ENCODE peak calls at places on chromosomes 13 and 19, in eight cellular contexts. H is tibial nerve, C is HFF-Myc, V is endothelial cell of umbilical vein, K is left ventricle myocardium inferior, E is psoas muscle, J is AG04449, G is fibroblast of the aortic adventitia. L is an unnamed sample.

GRCh38 chr13:110306960-110307696 is at the start of the genes COL4A1 and COL4A2:
- DNase-seq in H (peak; percentile 77), C (no peak), V (peak; percentile 66), K (peak; percentile 87), E (peak; percentile 83), J (no peak), G (peak; percentile 43), L (peak; percentile 64)

GRCh38 chr19:8445488-8446001 is 770 bp downstream of the HNRNPM start:
- DNase-seq in H (no peak), C (no peak), V (peak; percentile 54), K (peak; percentile 61), E (peak; percentile 58), J (no peak), G (no peak), L (peak; percentile 47)

GRCh38 chr19:7280940-7281666 is 13.1 kb downstream of the INSR start:
- DNase-seq in H (no peak), C (no peak), V (no peak), K (no peak), E (no peak), J (no peak), G (no peak), L (no peak)

GRCh38 chr19:11451327-11451941 is 16.0 kb downstream of the PRKCSH start:
- DNase-seq in H (no peak), C (no peak), V (no peak), K (no peak), E (no peak), J (no peak), G (no peak), L (no peak)

GRCh38 chr19:31589109-31589508 is 239.9 kb upstream of the TSHZ3 start:
- DNase-seq in H (no peak), C (no peak), V (no peak), K (no peak), E (no peak), J (no peak), G (no peak), L (no peak)

GRCh38 chr19:51460164-51460992 is 2.1 kb upstream of the SIGLEC8 start:
- DNase-seq in H (no peak), C (no peak), V (peak; percentile 9), K (no peak), E (no peak), J (no peak), G (peak; percentile 15), L (no peak)

GRCh38 chr13:79392882-79393563 is 13.0 kb downstream of the RBM26 start:
- DNase-seq in H (no peak), C (no peak), V (peak; percentile 58), K (no peak), E (no peak), J (no peak), G (peak; percentile 32), L (no peak)

GRCh38 chr19:39142655-39143054 is 17.1 kb downstream of the PAK4 start:
- DNase-seq in H (no peak), C (no peak), V (no peak), K (no peak), E (no peak), J (no peak), G (no peak), L (no peak)

GRCh38 chr13:26168276-26168814 is 53.8 kb downstream of the RNF6 start:
- DNase-seq in H (no peak), C (no peak), V (no peak), K (no peak), E (no peak), J (peak; percentile 63), G (peak; percentile 39), L (no peak)

GRCh38 chr19:313988-314815 is 23.0 kb upstream of the PLPP2 start:
- DNase-seq in H (no peak), C (no peak), V (no peak), K (no peak), E (no peak), J (no peak), G (no peak), L (no peak)

GRCh38 chr13:63455938-63456337 is 2040.3 kb upstream of the PCDH20 start:
- DNase-seq in H (no peak), C (no peak), V (no peak), K (no peak), E (no peak), J (no peak), G (no peak), L (no peak)
- TF ChIP-seq CTCF in H (no peak), C (no peak), V (peak; percentile 2), K (no peak), E (no peak), J (no peak), G (no peak), L (peak; percentile 40)

DNA sequence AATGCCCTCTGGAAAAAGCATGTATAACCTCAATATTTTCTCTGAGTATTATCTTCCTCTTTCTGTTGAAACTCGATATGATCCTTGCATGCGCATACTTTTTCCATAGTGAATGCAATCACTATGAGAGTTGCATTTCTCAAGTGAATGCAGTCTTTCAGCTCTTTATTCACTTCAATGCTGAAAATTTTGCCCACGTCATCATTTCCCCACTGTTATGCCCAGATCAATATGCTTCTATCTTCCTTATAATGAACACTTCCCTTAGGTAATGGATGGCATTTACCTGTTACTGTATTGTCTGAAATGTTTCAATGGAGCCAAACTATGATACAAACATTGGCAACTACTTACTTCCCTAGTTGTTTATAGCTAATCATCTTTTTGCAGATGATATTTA is 866.6 kb upstream of the SLITRK6 start:
- DNase-seq in H (no peak), C (no peak), V (no peak), K (no peak), E (no peak), J (no peak), G (no peak), L (no peak)
- TF ChIP-seq CTCF in H (no peak), C (no peak), V (no peak), K (no peak), E (no peak), J (no peak), G (no peak), L (no peak)

GRCh38 chr13:38044067-38044466 is 174.5 kb upstream of the TRPC4 start:
- DNase-seq in H (no peak), C (no peak), V (no peak), K (no peak), E (no peak), J (no peak), G (no peak), L (no peak)

GRCh38 chr13:38045278-38046048 is 175.9 kb upstream of the TRPC4 start:
- DNase-seq in H (no peak), C (peak; percentile 17), V (peak; percentile 40), K (no peak), E (no peak), J (no peak), G (peak; percentile 29), L (no peak)

GRCh38 chr13:38042771-38043170 is 173.2 kb upstream of the TRPC4 start:
- DNase-seq in H (no peak), C (no peak), V (no peak), K (no peak), E (no peak), J (peak; percentile 19), G (peak; percentile 5), L (no peak)

GRCh38 chr13:38046049-38046376 is 176.4 kb upstream of the TRPC4 start:
- DNase-seq in H (no peak), C (no peak), V (no peak), K (no peak), E (no peak), J (no peak), G (no peak), L (no peak)
- TF ChIP-seq CTCF in H (no peak), C (no peak), V (no peak), K (no peak), E (no peak), J (no peak), G (no peak), L (no peak)

DNA sequence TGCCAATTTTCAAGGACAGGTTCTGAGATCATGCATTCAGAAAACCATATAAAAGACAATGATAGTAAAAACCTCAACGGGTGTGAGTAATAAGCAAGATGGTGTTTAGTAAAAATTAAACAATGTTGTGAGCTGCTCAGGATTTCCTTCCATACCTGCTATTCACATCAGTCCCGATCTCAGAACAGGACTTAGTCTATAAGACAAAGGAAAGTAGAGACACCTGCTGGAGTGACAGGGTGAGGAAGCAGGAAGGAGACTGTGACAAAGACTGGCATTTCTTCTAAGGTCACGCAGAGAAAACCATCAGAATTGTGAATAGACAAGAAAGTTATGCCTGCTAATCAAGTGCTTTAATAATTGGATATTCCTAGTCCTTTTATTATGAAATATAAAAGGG is 648.0 kb downstream of the DACH1 start:
- DNase-seq in H (no peak), C (no peak), V (peak; percentile 49), K (no peak), E (no peak), J (no peak), G (no peak), L (no peak)
- TF ChIP-seq CTCF in H (no peak), C (no peak), V (no peak), K (peak; percentile 28), E (no peak), J (no peak), G (no peak), L (peak; percentile 29)

GRCh38 chr19:17327654-17328516 is 6.8 kb downstream of the ANO8 start:
- DNase-seq in H (no peak), C (no peak), V (peak; percentile 52), K (no peak), E (no peak), J (no peak), G (no peak), L (peak; percentile 58)
- TF ChIP-seq CTCF in H (no peak), C (no peak), V (peak; percentile 61), K (no peak), E (no peak), J (no peak), G (no peak), L (peak; percentile 67)

GRCh38 chr13:42484396-42484795 is 89.6 kb upstream of the TNFSF11 start:
- DNase-seq in H (no peak), C (no peak), V (no peak), K (no peak), E (no peak), J (no peak), G (peak; percentile 52), L (no peak)

GRCh38 chr13:42474954-42475353 is 99.0 kb upstream of the TNFSF11 start:
- DNase-seq in H (no peak), C (no peak), V (peak; percentile 26), K (no peak), E (no peak), J (peak; percentile 14), G (peak; percentile 39), L (no peak)

GRCh38 chr13:42477588-42478190 is 96.3 kb upstream of the TNFSF11 start:
- DNase-seq in H (no peak), C (no peak), V (no peak), K (peak; percentile 18), E (peak; percentile 17), J (no peak), G (no peak), L (no peak)

GRCh38 chr13:42478531-42479156 is 95.3 kb upstream of the TNFSF11 start:
- DNase-seq in H (no peak), C (no peak), V (peak; percentile 26), K (no peak), E (no peak), J (no peak), G (peak; percentile 57), L (no peak)
- TF ChIP-seq CTCF in H (no peak), C (peak; percentile 35), V (peak; percentile 23), K (no peak), E (no peak), J (peak; percentile 11), G (peak; percentile 70), L (peak; percentile 33)